ENCODE peak calls at places on chromosomes 4 and X, in four cellular contexts. Y is GDM1, N is tibial artery, V is M059J. X is an unnamed sample.
A peak's percentile ranks its signal among the peaks of the same experiment; 100 is the strongest.

GRCh38 chrX:70755850-70756249 is 152.7 kb downstream of the TEX11 start:
- DNase-seq in V (no peak), N (no peak), Y (no peak), X (no peak)

GRCh38 chr4:52588097-52588496 is 71.0 kb downstream of the USP46 start:
- DNase-seq in N (no peak), Y (no peak), V (peak; percentile 13), X (no peak)

GRCh38 chr4:3418029-3418762 is 23.6 kb upstream of the HGFAC start:
- DNase-seq in Y (no peak), N (peak; percentile 50), V (no peak), X (no peak)

GRCh38 chr4:37754410-37755185 is 68.4 kb upstream of the RELL1 start:
- DNase-seq in V (peak; percentile 5), N (no peak), Y (peak; percentile 53), X (peak; percentile 83)

GRCh38 chr4:105140684-105141490 is 5.8 kb upstream of the TET2 start:
- DNase-seq in V (peak; percentile 27), Y (no peak), N (no peak), X (no peak)

GRCh38 chr4:48944659-48945290 is 38.2 kb upstream of the OCIAD2 start:
- DNase-seq in V (no peak), Y (no peak), N (no peak), X (no peak)

GRCh38 chr4:23333946-23334878 is 555.6 kb downstream of the PPARGC1A start:
- DNase-seq in Y (peak; percentile 41), N (no peak), V (peak; percentile 97), X (peak; percentile 93)

GRCh38 chrX:124127496-124127895 is 166.0 kb downstream of the STAG2 start:
- DNase-seq in Y (no peak), N (no peak), V (no peak), X (no peak)

GRCh38 chr4:152734699-152735050 is 44.9 kb downstream of the TIGD4 start:
- DNase-seq in N (no peak), Y (no peak), V (no peak), X (no peak)

GRCh38 chrX:49977319-49978090 is 55.1 kb downstream of the CLCN5 start:
- DNase-seq in V (no peak), N (no peak), Y (no peak), X (no peak)

GRCh38 chr4:121030151-121030550 is 42.2 kb downstream of the NDNF start:
- DNase-seq in N (no peak), Y (no peak), V (no peak), X (no peak)

GRCh38 chr4:95204267-95204835 is 344.4 kb downstream of the UNC5C start:
- DNase-seq in Y (no peak), N (no peak), V (no peak), X (no peak)

GRCh38 chr4:73868206-73869129 is 725 bp upstream of the CXCL1 start:
- DNase-seq in Y (no peak), V (no peak), N (no peak), X (no peak)

GRCh38 chr4:20403317-20403716 is 151.6 kb downstream of the SLIT2 start:
- DNase-seq in V (no peak), N (no peak), Y (no peak), X (no peak)

GRCh38 chrX:34848281-34848680 is 94.3 kb upstream of the FAM47B start:
- DNase-seq in V (no peak), Y (no peak), N (no peak), X (no peak)

GRCh38 chr4:179307297-179308136 is 1865.3 kb upstream of the AGA start:
- DNase-seq in N (no peak), V (peak; percentile 23), Y (peak; percentile 3), X (no peak)

GRCh38 chrX:43750248-43750676 is 94.2 kb downstream of the MAOA start:
- DNase-seq in V (peak; percentile 73), N (peak; percentile 67), Y (no peak), X (no peak)

GRCh38 chr4:142098900-142099299 is 462.5 kb downstream of the IL15 start:
- DNase-seq in Y (no peak), N (no peak), V (peak; percentile 54), X (no peak)

GRCh38 chr4:157045507-157046127 is 30.3 kb upstream of the GLRB start:
- DNase-seq in V (peak; percentile 79), N (no peak), Y (peak; percentile 7), X (no peak)

GRCh38 chrX:50067435-50068292 is 133.1 kb downstream of the AKAP4 start:
- DNase-seq in V (peak; percentile 44), N (no peak), Y (no peak), X (no peak)

GRCh38 chrX:48966796-48967579 is 4.7 kb downstream of the KCND1 start:
- DNase-seq in Y (no peak), N (no peak), V (peak; percentile 73), X (no peak)

GRCh38 chr4:112817933-112818921 is 181.3 kb downstream of the LARP7 start:
- DNase-seq in N (peak; percentile 85), V (peak; percentile 51), Y (no peak), X (no peak)

GRCh38 chr4:88106205-88106604 is 52.2 kb downstream of the ABCG2 start:
- DNase-seq in V (peak; percentile 32), Y (no peak), N (no peak), X (no peak)

GRCh38 chr4:26220704-26221103 is 100.1 kb upstream of the RBPJ start:
- DNase-seq in V (peak; percentile 22), Y (no peak), N (no peak), X (no peak)

GRCh38 chr4:52111995-52112394 is 60.9 kb downstream of the SPATA18 start:
- DNase-seq in V (no peak), N (no peak), Y (no peak), X (no peak)

GRCh38 chrX:130285710-130286109 is 17.0 kb upstream of the ZNF280C start:
- DNase-seq in Y (no peak), V (no peak), N (no peak), X (no peak)

GRCh38 chr4:113827285-113827684 is 65.7 kb upstream of the CAMK2D start:
- DNase-seq in N (no peak), Y (no peak), V (no peak), X (no peak)

GRCh38 chrX:121013897-121014455 is 28.4 kb upstream of the CT47A1 start:
- DNase-seq in V (no peak), N (no peak), Y (no peak), X (no peak)

GRCh38 chrX:94977986-94978385 is 1304.0 kb downstream of the FAM133A start:
- DNase-seq in N (no peak), Y (no peak), V (no peak), X (no peak)

GRCh38 chr4:152100378-152101201 is 339.8 kb upstream of the GATB start:
- DNase-seq in Y (no peak), V (peak; percentile 15), N (no peak), X (no peak)

GRCh38 chr4:108762559-108763225 is at the start of gene ETNPPL:
- DNase-seq in N (no peak), Y (no peak), V (no peak), X (no peak)

GRCh38 chr4:38071801-38072567 is 111.8 kb downstream of the PTTG2 start:
- DNase-seq in N (no peak), V (peak; percentile 41), Y (no peak), X (peak; percentile 92)

GRCh38 chr4:36351082-36351666 is 69.8 kb downstream of the DTHD1 start:
- DNase-seq in N (no peak), Y (peak; percentile 31), V (peak; percentile 32), X (no peak)

GRCh38 chr4:26185436-26185835 is 135.4 kb upstream of the RBPJ start:
- DNase-seq in N (no peak), Y (no peak), V (peak; percentile 45), X (no peak)

GRCh38 chr4:8771258-8771590 is 100.4 kb downstream of the HMX1 start:
- DNase-seq in V (no peak), Y (no peak), N (peak; percentile 58), X (no peak)